ENCODE peak calls at places on chromosome 11, in five cellular contexts. One of them, this sample, is unnamed.

GRCh38 chr11:129731316-129731715 is 84.3 kb upstream of the TMEM45B start:
- DNase-seq in MM.1S: no peak
- DNase-seq in neural progenitor cell: no peak
- DNase-seq in hepatocyte: no peak
- DNase-seq in fibroblast of lung: no peak
- DNase-seq in this sample: no peak

GRCh38 chr11:15073361-15074205 is at the start of gene CALCB:
- DNase-seq in fibroblast of lung: peak
- DNase-seq in MM.1S: no peak
- DNase-seq in neural progenitor cell: peak
- DNase-seq in hepatocyte: peak
- DNase-seq in this sample: peak

GRCh38 chr11:38014405-38014804 is 1416.4 kb upstream of the RAG2 start:
- DNase-seq in MM.1S: no peak
- DNase-seq in hepatocyte: no peak
- DNase-seq in neural progenitor cell: no peak
- DNase-seq in fibroblast of lung: peak
- DNase-seq in this sample: peak

GRCh38 chr11:65479184-65480145 is 19.4 kb upstream of the MALAT1 start:
- DNase-seq in neural progenitor cell: peak
- DNase-seq in MM.1S: no peak
- DNase-seq in hepatocyte: peak
- DNase-seq in fibroblast of lung: peak
- DNase-seq in this sample: peak

GRCh38 chr11:78420796-78421209 is 3.2 kb upstream of the GAB2 start:
- DNase-seq in hepatocyte: peak
- DNase-seq in fibroblast of lung: peak
- DNase-seq in neural progenitor cell: no peak
- DNase-seq in MM.1S: peak
- DNase-seq in this sample: peak

GRCh38 chr11:81658722-81659121 is 1074.9 kb downstream of the FAM181B start:
- DNase-seq in fibroblast of lung: peak
- DNase-seq in MM.1S: peak
- DNase-seq in neural progenitor cell: peak
- DNase-seq in hepatocyte: peak
- DNase-seq in this sample: no peak

GRCh38 chr11:85170184-85170583 is 457.0 kb downstream of the DLG2 start:
- DNase-seq in neural progenitor cell: no peak
- DNase-seq in fibroblast of lung: peak
- DNase-seq in hepatocyte: peak
- DNase-seq in MM.1S: no peak
- DNase-seq in this sample: peak

GRCh38 chr11:124302756-124303155 is 11.0 kb downstream of the OR8D1 start:
- DNase-seq in neural progenitor cell: no peak
- DNase-seq in hepatocyte: no peak
- DNase-seq in MM.1S: no peak
- DNase-seq in fibroblast of lung: no peak
- DNase-seq in this sample: no peak

GRCh38 chr11:72743321-72744221 is 8.6 kb downstream of the ARAP1 start:
- DNase-seq in fibroblast of lung: no peak
- DNase-seq in MM.1S: no peak
- DNase-seq in hepatocyte: no peak
- DNase-seq in neural progenitor cell: no peak
- DNase-seq in this sample: no peak

DNA sequence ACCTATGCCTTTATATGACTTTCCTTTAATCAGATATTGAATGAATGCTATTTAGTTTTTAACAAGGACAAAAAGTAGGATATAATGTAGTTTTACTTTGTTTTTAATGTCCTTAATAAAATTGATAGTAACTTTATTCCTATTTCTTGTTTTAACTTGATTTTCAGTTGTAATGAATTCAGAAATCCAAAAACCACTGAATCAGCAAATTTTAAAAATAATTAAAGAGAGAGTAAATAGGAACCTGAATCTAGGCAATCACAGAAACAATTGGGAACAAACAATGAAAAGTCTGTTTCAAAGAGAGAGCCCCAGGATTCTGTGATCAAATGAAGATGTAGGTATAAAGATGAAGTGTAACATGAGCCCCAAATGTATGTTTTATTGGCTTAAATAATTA is 556.0 kb downstream of the LUZP2 start:
- DNase-seq in neural progenitor cell: no peak
- DNase-seq in hepatocyte: no peak
- DNase-seq in MM.1S: no peak
- DNase-seq in fibroblast of lung: no peak
- DNase-seq in this sample: no peak
- TF ChIP-seq EZH2 in neural progenitor cell: no peak
- TF ChIP-seq EZH2 in hepatocyte: no peak
- TF ChIP-seq EZH2 in MM.1S: no peak
- TF ChIP-seq EZH2 in fibroblast of lung: no peak
- TF ChIP-seq EZH2 in this sample: no peak

DNA sequence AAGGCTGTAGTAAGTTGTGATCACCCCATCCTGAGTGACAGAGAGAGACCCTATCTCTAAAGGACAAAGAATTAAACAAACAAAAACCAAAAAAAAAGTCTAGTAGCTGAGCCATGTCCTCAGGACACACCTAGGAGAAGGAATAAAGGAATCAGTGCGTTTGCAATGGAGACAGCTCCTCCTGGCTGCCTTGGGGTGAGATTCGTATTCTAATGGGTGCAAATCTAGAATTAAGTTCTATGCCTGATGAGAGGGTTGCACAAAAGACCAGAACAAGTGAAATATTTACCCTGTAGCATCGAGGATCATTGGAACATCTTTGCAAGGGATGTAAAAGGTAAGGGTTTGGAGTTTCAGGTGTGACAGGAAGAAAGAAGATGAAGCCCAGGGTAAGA is 70.3 kb upstream of the BMAL1 start:
- DNase-seq in neural progenitor cell: no peak
- DNase-seq in MM.1S: no peak
- DNase-seq in fibroblast of lung: no peak
- DNase-seq in hepatocyte: no peak
- DNase-seq in this sample: no peak
- H2AFZ ChIP-seq in neural progenitor cell: peak
- H2AFZ ChIP-seq in MM.1S: no peak
- H2AFZ ChIP-seq in fibroblast of lung: peak
- H2AFZ ChIP-seq in hepatocyte: no peak
- H2AFZ ChIP-seq in this sample: peak

DNA sequence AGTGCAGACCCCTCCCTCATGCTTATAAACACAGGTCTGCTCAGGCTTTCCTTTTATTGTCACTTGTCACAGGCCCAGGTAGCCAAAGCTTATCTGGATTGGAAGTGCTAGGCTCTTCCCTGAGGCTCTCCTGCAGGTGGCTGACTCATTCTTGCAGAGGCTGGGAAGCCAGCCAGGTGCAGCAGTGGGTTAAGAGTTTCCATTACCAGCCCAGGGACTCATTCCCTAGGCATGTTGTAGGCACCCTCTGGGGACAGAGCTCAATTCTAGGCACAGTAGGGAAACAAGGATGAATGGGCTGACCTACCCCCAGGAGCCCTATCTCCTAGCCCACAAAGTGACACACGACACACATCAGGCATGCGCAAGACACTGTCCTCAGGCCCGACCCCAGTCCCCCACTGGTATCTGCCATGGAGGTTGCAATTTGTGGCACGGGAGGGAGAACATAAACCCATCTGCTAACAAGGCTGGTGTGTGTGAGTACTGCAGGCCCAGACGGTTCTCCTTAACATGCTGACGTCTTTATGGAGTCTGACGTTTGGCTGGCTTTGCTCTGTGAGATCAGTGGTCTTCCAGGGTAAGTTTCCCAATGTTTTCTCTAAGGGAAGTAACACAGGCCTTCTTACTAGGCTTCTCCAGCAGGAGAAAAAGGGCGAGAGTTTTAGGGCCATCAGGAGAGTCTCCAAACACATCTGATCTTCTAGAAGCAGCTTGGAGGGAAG is 94.2 kb downstream of the ABTB2 start:
- DNase-seq in MM.1S: no peak
- DNase-seq in neural progenitor cell: no peak
- DNase-seq in fibroblast of lung: peak
- DNase-seq in hepatocyte: peak
- DNase-seq in this sample: peak
- H3K4me2 ChIP-seq in MM.1S: no peak
- H3K4me2 ChIP-seq in neural progenitor cell: no peak
- H3K4me2 ChIP-seq in fibroblast of lung: no peak
- H3K4me2 ChIP-seq in hepatocyte: no peak
- H3K4me2 ChIP-seq in this sample: peak

GRCh38 chr11:132942611-132943324 is 589.5 kb downstream of the OPCML start:
- DNase-seq in MM.1S: no peak
- DNase-seq in hepatocyte: peak
- DNase-seq in neural progenitor cell: peak
- DNase-seq in fibroblast of lung: peak
- DNase-seq in this sample: no peak

GRCh38 chr11:132941761-132942160 is 590.5 kb downstream of the OPCML start:
- DNase-seq in MM.1S: no peak
- DNase-seq in neural progenitor cell: no peak
- DNase-seq in hepatocyte: no peak
- DNase-seq in fibroblast of lung: no peak
- DNase-seq in this sample: no peak

GRCh38 chr11:132943325-132943736 is 589.0 kb downstream of the OPCML start:
- DNase-seq in fibroblast of lung: peak
- DNase-seq in MM.1S: no peak
- DNase-seq in neural progenitor cell: no peak
- DNase-seq in hepatocyte: no peak
- DNase-seq in this sample: peak

GRCh38 chr11:132943737-132944556 is 588.4 kb downstream of the OPCML start:
- DNase-seq in hepatocyte: peak
- DNase-seq in neural progenitor cell: peak
- DNase-seq in fibroblast of lung: no peak
- DNase-seq in MM.1S: no peak
- DNase-seq in this sample: no peak

GRCh38 chr11:132944557-132944920 is 587.8 kb downstream of the OPCML start:
- DNase-seq in MM.1S: no peak
- DNase-seq in fibroblast of lung: no peak
- DNase-seq in hepatocyte: no peak
- DNase-seq in neural progenitor cell: peak
- DNase-seq in this sample: no peak
- TF ChIP-seq EZH2 in MM.1S: no peak
- TF ChIP-seq EZH2 in fibroblast of lung: no peak
- TF ChIP-seq EZH2 in hepatocyte: peak
- TF ChIP-seq EZH2 in neural progenitor cell: peak
- TF ChIP-seq EZH2 in this sample: no peak

GRCh38 chr11:9461068-9461759 is 402 bp downstream of the ZNF143 start:
- DNase-seq in neural progenitor cell: peak
- DNase-seq in fibroblast of lung: peak
- DNase-seq in hepatocyte: peak
- DNase-seq in MM.1S: peak
- DNase-seq in this sample: peak
- H2AFZ ChIP-seq in neural progenitor cell: no peak
- H2AFZ ChIP-seq in fibroblast of lung: no peak
- H2AFZ ChIP-seq in hepatocyte: peak
- H2AFZ ChIP-seq in MM.1S: peak
- H2AFZ ChIP-seq in this sample: no peak

GRCh38 chr11:111514216-111515031 is at the start of gene HOATZ:
- DNase-seq in neural progenitor cell: peak
- DNase-seq in hepatocyte: peak
- DNase-seq in MM.1S: no peak
- DNase-seq in fibroblast of lung: peak
- DNase-seq in this sample: no peak
- H3K4me2 ChIP-seq in neural progenitor cell: peak
- H3K4me2 ChIP-seq in hepatocyte: peak
- H3K4me2 ChIP-seq in MM.1S: no peak
- H3K4me2 ChIP-seq in fibroblast of lung: no peak
- H3K4me2 ChIP-seq in this sample: peak

GRCh38 chr11:117799634-117800033 is 2.6 kb upstream of the DSCAML1 start:
- DNase-seq in fibroblast of lung: no peak
- DNase-seq in neural progenitor cell: no peak
- DNase-seq in hepatocyte: no peak
- DNase-seq in MM.1S: no peak
- DNase-seq in this sample: no peak

GRCh38 chr11:117795726-117796455 is 1.1 kb downstream of the DSCAML1 start:
- DNase-seq in fibroblast of lung: no peak
- DNase-seq in neural progenitor cell: peak
- DNase-seq in MM.1S: no peak
- DNase-seq in hepatocyte: no peak
- DNase-seq in this sample: no peak

GRCh38 chr11:117794772-117795629 is 2.0 kb downstream of the DSCAML1 start:
- DNase-seq in neural progenitor cell: no peak
- DNase-seq in MM.1S: no peak
- DNase-seq in fibroblast of lung: no peak
- DNase-seq in hepatocyte: no peak
- DNase-seq in this sample: no peak

GRCh38 chr11:117794144-117794543 is 2.9 kb downstream of the DSCAML1 start:
- DNase-seq in hepatocyte: no peak
- DNase-seq in MM.1S: no peak
- DNase-seq in neural progenitor cell: no peak
- DNase-seq in fibroblast of lung: no peak
- DNase-seq in this sample: no peak

GRCh38 chr11:117796456-117797428 is at the start of gene DSCAML1:
- DNase-seq in MM.1S: no peak
- DNase-seq in neural progenitor cell: peak
- DNase-seq in fibroblast of lung: no peak
- DNase-seq in hepatocyte: peak
- DNase-seq in this sample: no peak
- TF ChIP-seq EZH2 in MM.1S: no peak
- TF ChIP-seq EZH2 in neural progenitor cell: peak
- TF ChIP-seq EZH2 in fibroblast of lung: peak
- TF ChIP-seq EZH2 in hepatocyte: peak
- TF ChIP-seq EZH2 in this sample: peak

DNA sequence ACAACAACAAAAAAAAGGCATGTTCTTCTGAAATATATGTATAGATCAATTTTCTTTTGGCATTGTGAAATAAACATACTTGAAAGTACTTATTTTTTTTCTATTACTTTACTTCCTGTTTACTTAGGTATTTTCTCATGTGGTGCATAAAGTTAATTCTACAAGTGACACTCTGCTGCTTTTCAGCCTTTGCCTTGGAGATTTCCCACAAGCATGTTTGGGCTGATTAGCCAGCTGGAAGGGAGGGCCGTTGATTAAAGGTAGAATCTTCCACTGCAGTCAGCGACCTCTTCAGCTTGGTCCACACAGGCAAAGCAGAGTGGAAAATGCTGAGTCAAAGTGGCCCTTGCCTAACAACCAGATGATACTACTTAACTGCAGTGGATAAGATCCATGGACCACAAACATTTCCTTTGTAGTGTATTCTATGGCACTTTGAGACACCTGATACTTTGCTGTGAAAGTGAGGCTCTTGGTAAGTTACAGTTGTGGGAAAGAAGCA is 176.0 kb downstream of the ARHGAP42 start:
- DNase-seq in fibroblast of lung: peak
- DNase-seq in MM.1S: peak
- DNase-seq in hepatocyte: peak
- DNase-seq in neural progenitor cell: peak
- DNase-seq in this sample: peak
- H2AFZ ChIP-seq in fibroblast of lung: no peak
- H2AFZ ChIP-seq in MM.1S: no peak
- H2AFZ ChIP-seq in hepatocyte: no peak
- H2AFZ ChIP-seq in neural progenitor cell: no peak
- H2AFZ ChIP-seq in this sample: no peak